ENCODE peak calls at places on chromosomes 7 and 10, in seven cellular contexts. P is H9, X is IMR-90, I is mesendoderm, Q is neuronal stem cell, G is H1, J is mesenchymal stem cell. N is an unnamed sample.

GRCh38 chr7:41698114-41698513 is 4.8 kb downstream of the INHBA start:
- DNase-seq in J (peak; percentile 37), I (no peak), Q (no peak), X (peak; percentile 50), P (no peak), G (no peak), N (no peak)

GRCh38 chr10:30697806-30698205 is 68.3 kb upstream of the LYZL2 start:
- DNase-seq in Q (no peak), P (no peak), G (no peak), X (no peak), I (no peak), J (no peak), N (no peak)

GRCh38 chr7:61576-62360 is 130.6 kb upstream of the FAM20C start:
- DNase-seq in Q (no peak), G (no peak), I (no peak), X (no peak), J (no peak), P (no peak), N (no peak)

GRCh38 chr7:47625861-47626444 is 44.0 kb upstream of the TNS3 start:
- DNase-seq in I (peak; percentile 55), G (no peak), J (no peak), X (no peak), P (peak; percentile 52), Q (no peak), N (no peak)

GRCh38 chr10:855671-856070 is 75.8 kb downstream of the LARP4B start:
- DNase-seq in G (no peak), Q (no peak), P (no peak), I (no peak), X (no peak), J (no peak), N (no peak)

GRCh38 chr7:151893405-151893923 is 16.5 kb upstream of the PRKAG2 start:
- DNase-seq in J (no peak), X (no peak), G (no peak), I (no peak), Q (no peak), P (no peak), N (no peak)

GRCh38 chr10:27276581-27276980 is 36.0 kb upstream of the ACBD5 start:
- DNase-seq in I (no peak), X (no peak), Q (no peak), P (no peak), J (no peak), G (no peak), N (no peak)

GRCh38 chr10:126252884-126253612 is 135.2 kb downstream of the ADAM12 start:
- DNase-seq in G (no peak), X (peak; percentile 100), Q (no peak), J (peak; percentile 99), P (no peak), I (no peak), N (peak; percentile 83)

GRCh38 chr10:62766383-62766782 is 38.1 kb upstream of the ADO start:
- DNase-seq in Q (no peak), I (no peak), P (no peak), J (no peak), X (no peak), G (no peak), N (no peak)

GRCh38 chr7:100570954-100571828 is 2.5 kb downstream of the SAP25 start:
- DNase-seq in I (peak; percentile 85), X (no peak), G (peak; percentile 61), Q (no peak), J (peak; percentile 46), P (peak; percentile 79), N (no peak)

GRCh38 chr10:70680899-70681730 is 8.8 kb downstream of the ADAMTS14 start:
- DNase-seq in G (no peak), P (no peak), J (no peak), I (no peak), Q (no peak), X (no peak), N (peak; percentile 16)

GRCh38 chr7:101287032-101287431 is 34.6 kb downstream of the IFT22 start:
- DNase-seq in P (no peak), X (no peak), Q (no peak), J (no peak), G (no peak), I (no peak), N (no peak)

GRCh38 chr10:60114765-60115586 is 208.6 kb upstream of the CCDC6 start:
- DNase-seq in I (peak; percentile 91), G (no peak), Q (peak; percentile 31), P (peak; percentile 33), X (peak; percentile 69), J (peak; percentile 68), N (peak; percentile 81)

GRCh38 chr10:101617102-101617823 is 29.1 kb downstream of the DPCD start:
- DNase-seq in P (no peak), J (no peak), I (peak; percentile 66), G (no peak), Q (no peak), X (no peak), N (no peak)

GRCh38 chr7:151113344-151114150 is 27.3 kb downstream of the AGAP3 start:
- DNase-seq in G (no peak), J (peak; percentile 94), Q (peak; percentile 58), X (peak; percentile 93), P (peak; percentile 65), I (peak; percentile 97), N (peak; percentile 91)

GRCh38 chr10:96259884-96260511 is 11.4 kb downstream of the BLNK start:
- DNase-seq in I (no peak), P (no peak), Q (no peak), X (no peak), J (no peak), G (no peak), N (no peak)

GRCh38 chr7:20744913-20745587 is 41.6 kb downstream of the SP8 start:
- DNase-seq in J (no peak), P (no peak), Q (no peak), X (no peak), G (no peak), I (peak; percentile 18), N (no peak)

GRCh38 chr7:103140061-103140460 is 8.8 kb downstream of the NAPEPLD start:
- DNase-seq in J (no peak), I (no peak), X (no peak), G (no peak), Q (no peak), P (no peak), N (peak; percentile 52)
- H3K23ac ChIP-seq in J (no peak overlapping the region), I (no peak overlapping the region), X (no peak overlapping the region), G (no peak overlapping the region), Q (no peak overlapping the region), P (no peak overlapping the region), N (no peak overlapping the region)

GRCh38 chr10:116126239-116126638 is 146.8 kb downstream of the GFRA1 start:
- DNase-seq in I (no peak), J (no peak), X (no peak), G (no peak), P (no peak), Q (no peak), N (no peak)
- H3K23ac ChIP-seq in I (no peak overlapping the region), J (no peak overlapping the region), X (no peak overlapping the region), G (no peak overlapping the region), P (no peak overlapping the region), Q (no peak overlapping the region), N (no peak overlapping the region)

DNA sequence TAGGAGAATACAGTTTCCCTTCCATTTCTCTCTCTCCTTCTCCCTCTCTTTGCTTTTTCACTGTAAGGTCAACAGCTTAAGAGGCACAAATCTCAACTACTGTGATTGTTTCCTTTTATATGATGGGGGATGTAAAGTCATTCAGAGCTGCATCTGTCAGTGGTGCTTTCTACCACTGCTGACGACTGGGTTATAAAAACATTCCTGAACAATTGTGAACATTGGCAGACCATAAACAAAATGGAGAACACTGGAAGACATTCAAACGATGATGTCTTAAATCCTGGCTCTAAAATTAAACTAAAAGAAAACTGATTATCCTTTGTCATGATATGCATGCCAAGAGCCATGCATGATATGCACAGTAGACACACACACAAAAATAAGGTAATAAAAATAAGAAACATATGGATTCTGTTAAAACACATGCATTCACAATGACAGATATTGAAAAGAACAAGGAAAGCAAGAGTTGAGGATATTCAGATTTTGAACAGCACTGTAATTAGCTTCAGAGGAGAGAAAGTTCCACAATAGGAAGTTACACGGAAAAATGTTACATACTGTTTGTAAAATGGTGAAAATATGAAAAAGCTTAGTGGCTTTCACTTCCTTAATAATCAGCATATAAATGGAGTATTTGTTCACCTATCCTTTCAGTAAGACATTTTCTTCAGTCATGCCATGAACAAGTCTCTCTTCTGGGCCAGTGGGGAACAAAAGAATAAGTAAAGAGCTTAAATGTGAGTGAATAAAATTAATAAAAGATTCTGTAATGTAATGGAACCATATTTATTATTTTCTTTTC is 89.2 kb downstream of the RNLS start:
- DNase-seq in G (no peak), I (no peak), P (no peak), J (no peak), X (peak; percentile 85), Q (no peak), N (no peak)
- H3K23ac ChIP-seq in G (no peak overlapping the region), I (no peak overlapping the region), P (no peak overlapping the region), J (no peak overlapping the region), X (no peak overlapping the region), Q (no peak overlapping the region), N (no peak overlapping the region)

GRCh38 chr7:67653856-67654442 is 657.3 kb downstream of the TYW1 start:
- DNase-seq in Q (no peak), I (no peak), J (no peak), G (no peak), X (no peak), P (no peak), N (no peak)
- H3K23ac ChIP-seq in Q (no peak overlapping the region), I (no peak overlapping the region), J (no peak overlapping the region), G (no peak overlapping the region), X (no peak overlapping the region), P (no peak overlapping the region), N (no peak overlapping the region)

N was measured in trophoblast cell.